ENCODE peak calls at places on chromosomes 3 and 15, in six cellular contexts. L, S, U, J, T and B are unnamed samples.

GRCh38 chr3:97197830-97198229 is 383.4 kb downstream of the EPHA6 start:
- DNase-seq in L (no peak), S (no peak), U (no peak), J (no peak), T (no peak), B (no peak)

GRCh38 chr3:19937459-19938362 is 3.7 kb upstream of the EFHB start:
- DNase-seq in L (no peak), S (peak), U (no peak), J (no peak), T (no peak), B (peak)

GRCh38 chr15:79339588-79340314 is 28.8 kb downstream of the TMED3 start:
- DNase-seq in L (no peak), S (peak), U (no peak), J (no peak), T (no peak), B (no peak)

GRCh38 chr15:66803182-66803729 is 101.2 kb downstream of the SMAD6 start:
- DNase-seq in L (no peak), S (peak), U (peak), J (peak), T (no peak), B (no peak)

GRCh38 chr3:125351152-125351551 is 24.0 kb downstream of the ZNF148 start:
- DNase-seq in L (no peak), S (no peak), U (no peak), J (no peak), T (no peak), B (no peak)

GRCh38 chr3:54625805-54626787 is 301.8 kb downstream of the LRTM1 start:
- DNase-seq in L (no peak), S (no peak), U (no peak), J (no peak), T (no peak), B (no peak)

GRCh38 chr15:36278219-36278618 is 301.2 kb upstream of the CDIN1 start:
- DNase-seq in L (no peak), S (peak), U (no peak), J (no peak), T (no peak), B (no peak)

GRCh38 chr15:57060799-57061198 is 142.4 kb downstream of the TCF12 start:
- DNase-seq in L (no peak), S (peak), U (no peak), J (no peak), T (no peak), B (no peak)

GRCh38 chr3:64266065-64266874 is 41.0 kb upstream of the PRICKLE2 start:
- DNase-seq in L (no peak), S (peak), U (no peak), J (no peak), T (no peak), B (no peak)

DNA sequence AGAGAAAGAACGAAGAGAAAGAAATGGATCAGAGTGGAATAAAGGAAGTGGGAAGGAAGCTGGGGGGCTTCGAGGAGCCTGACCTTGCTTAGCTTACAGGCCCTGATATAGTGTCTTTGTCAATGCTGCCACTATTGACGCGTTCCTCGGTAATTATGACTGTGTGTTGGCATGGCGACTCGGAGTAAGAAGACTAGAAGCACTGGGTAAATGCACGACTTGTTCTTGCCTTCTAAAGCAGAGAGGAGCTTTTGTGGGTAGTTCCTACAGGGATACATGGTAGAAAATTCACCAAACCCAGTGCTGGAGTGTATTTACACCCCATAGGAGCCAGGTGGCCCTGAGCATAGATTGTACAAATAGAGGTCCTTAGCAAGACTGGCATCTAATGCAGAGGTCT is 47.7 kb upstream of the POLG start:
- DNase-seq in L (no peak), S (no peak), U (no peak), J (no peak), T (no peak), B (no peak)
- H3K4me3 ChIP-seq in L (no peak), S (no peak), U (no peak), J (no peak), T (no peak), B (no peak)

GRCh38 chr3:86738684-86739083 is 252.3 kb downstream of the VGLL3 start:
- DNase-seq in L (no peak), S (no peak), U (no peak), J (no peak), T (no peak), B (no peak)

GRCh38 chr3:86737517-86737916 is 253.4 kb downstream of the VGLL3 start:
- DNase-seq in L (no peak), S (no peak), U (no peak), J (no peak), T (no peak), B (no peak)

GRCh38 chr3:86743233-86743632 is 247.7 kb downstream of the VGLL3 start:
- DNase-seq in L (no peak), S (no peak), U (no peak), J (no peak), T (no peak), B (no peak)

GRCh38 chr3:86733257-86733656 is 257.7 kb downstream of the VGLL3 start:
- DNase-seq in L (no peak), S (no peak), U (no peak), J (no peak), T (no peak), B (no peak)

GRCh38 chr3:86739244-86739643 is 251.7 kb downstream of the VGLL3 start:
- DNase-seq in L (no peak), S (no peak), U (no peak), J (no peak), T (no peak), B (no peak)
- H3K4me3 ChIP-seq in L (no peak), S (no peak), U (no peak), J (no peak), T (no peak), B (no peak)

GRCh38 chr15:33310481-33311311 is at the start of gene RYR3:
- DNase-seq in L (no peak), S (peak), U (peak), J (no peak), T (no peak), B (no peak)
- H3K4me3 ChIP-seq in L (no peak), S (no peak), U (peak), J (peak), T (peak), B (no peak)

DNA sequence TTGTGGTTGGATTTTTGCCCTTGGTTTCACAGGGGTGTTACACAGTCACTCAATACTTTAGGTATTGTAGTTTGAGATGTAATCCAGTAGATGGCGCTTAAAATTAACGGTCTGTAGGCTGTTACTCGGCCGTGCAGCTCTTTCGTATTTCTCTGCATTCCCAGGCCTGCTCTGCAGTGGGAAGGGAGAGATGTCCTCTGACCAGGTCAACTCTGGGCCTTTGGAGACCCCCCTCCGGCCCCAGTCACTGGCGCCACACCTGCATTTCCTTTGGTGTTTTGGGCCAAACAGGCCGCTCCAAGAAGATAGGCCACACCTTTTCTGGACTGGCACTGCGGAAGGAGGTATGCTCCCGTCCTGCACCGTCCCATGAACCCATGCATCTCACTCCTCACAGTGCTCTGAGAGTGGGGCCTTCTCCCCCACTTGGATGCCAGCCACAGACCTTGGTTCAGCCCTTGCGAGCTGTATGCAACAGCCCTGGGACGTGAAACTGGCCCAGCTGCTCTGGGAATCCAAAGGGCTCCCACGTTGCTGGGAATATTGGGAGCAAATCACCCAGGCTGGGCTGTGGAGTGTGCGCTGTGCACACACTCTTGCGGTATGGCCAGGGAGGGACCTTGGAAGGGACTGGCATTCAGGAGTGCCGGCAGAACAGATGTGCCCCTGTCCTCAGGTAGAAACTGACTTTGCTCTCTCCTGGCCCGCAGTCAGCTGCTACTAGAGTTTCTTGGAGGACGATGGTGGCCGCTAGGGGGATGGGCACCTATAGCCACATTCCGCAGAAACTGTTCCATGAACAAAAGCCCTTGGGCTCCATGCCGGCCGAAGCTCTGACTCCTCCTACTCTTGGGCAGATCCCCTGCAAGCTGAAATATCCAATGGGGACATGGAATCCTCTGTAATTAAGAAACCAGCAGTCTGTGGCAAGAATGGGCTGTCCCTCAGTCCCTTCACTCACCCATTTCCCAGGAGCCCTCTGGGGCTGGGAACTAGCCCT is 410.5 kb upstream of the CADM2 start:
- DNase-seq in L (no peak), S (peak), U (no peak), J (peak), T (no peak), B (peak)
- H3K4me3 ChIP-seq in L (no peak), S (no peak), U (no peak), J (no peak), T (no peak), B (no peak)

GRCh38 chr15:60480149-60480548 is 1.2 kb upstream of the ICE2 start:
- DNase-seq in L (no peak), S (no peak), U (no peak), J (no peak), T (no peak), B (no peak)
- H3K4me3 ChIP-seq in L (peak), S (no peak), U (no peak), J (no peak), T (no peak), B (no peak)

GRCh38 chr3:154314152-154314551 is 10.1 kb downstream of the DHX36 start:
- DNase-seq in L (no peak), S (no peak), U (no peak), J (no peak), T (no peak), B (no peak)

GRCh38 chr3:154316974-154317767 is 7.1 kb downstream of the DHX36 start:
- DNase-seq in L (no peak), S (no peak), U (no peak), J (no peak), T (no peak), B (no peak)
- H3K4me3 ChIP-seq in L (no peak), S (no peak), U (no peak), J (no peak), T (no peak), B (no peak)

GRCh38 chr3:129597087-129597791 is 9.2 kb downstream of the PLXND1 start:
- DNase-seq in L (no peak), S (peak), U (no peak), J (peak), T (no peak), B (no peak)
- H3K4me3 ChIP-seq in L (no peak), S (peak), U (no peak), J (no peak), T (no peak), B (no peak)

GRCh38 chr15:72796210-72796514 is 12.6 kb upstream of the ADPGK start:
- DNase-seq in L (no peak), S (no peak), U (no peak), J (no peak), T (no peak), B (no peak)
- H3K4me3 ChIP-seq in L (peak), S (no peak), U (peak), J (no peak), T (peak), B (no peak)